ENCODE peak calls at places on chromosomes 4 and X, in ten cellular contexts. Y is RWPE1; J is T-helper 9 cell; H is DMS153; G is GM23338; I is NCI-H82; E is stimulated activated CD4-positive, alpha-beta T cell treated with anti-CD3 and anti-CD28 coated beads, Interleukin-2, amount 100 ng/mL, for 48 hours; T is head of caudate nucleus; L is activated naive CD8-positive, alpha-beta T cell treated with anti-CD3 and anti-CD28 coated beads, Interleukin-2, amount 10 ng/mL, durations not matched to agents 7 days and 5 days; X is H9. S is an unnamed sample.

GRCh38 chr4:145933134-145933533 is 5.5 kb downstream of the ZNF827 start:
- DNase-seq in Y (no peak), J (no peak), H (no peak), G (no peak), I (no peak), E (no peak), T (no peak), L (no peak), X (no peak), S (no peak)

GRCh38 chr4:128427832-128428366 is 140.3 kb upstream of the PGRMC2 start:
- DNase-seq in Y (peak), J (no peak), H (peak), G (peak), I (peak), E (no peak), T (no peak), L (no peak), X (no peak), S (peak)

GRCh38 chrX:38859602-38860001 is 58.3 kb downstream of the MID1IP1 start:
- DNase-seq in Y (no peak), J (no peak), H (no peak), G (no peak), I (no peak), E (no peak), T (no peak), L (no peak), X (no peak), S (no peak)

GRCh38 chr4:55939437-55939836 is 9.3 kb upstream of the CEP135 start:
- DNase-seq in Y (no peak), J (no peak), H (no peak), G (no peak), I (no peak), E (no peak), T (no peak), L (no peak), X (no peak), S (no peak)

GRCh38 chr4:55754754-55755350 is 64.7 kb upstream of the EXOC1L start:
- DNase-seq in Y (peak), J (no peak), H (no peak), G (no peak), I (no peak), E (no peak), T (no peak), L (no peak), X (no peak), S (no peak)

GRCh38 chr4:113256946-113257345 is 207.5 kb downstream of the ANK2 start:
- DNase-seq in Y (peak), J (no peak), H (no peak), G (no peak), I (no peak), E (no peak), T (no peak), L (no peak), X (no peak), S (no peak)

GRCh38 chr4:109134921-109135320 is 167.5 kb downstream of the COL25A1 start:
- DNase-seq in Y (no peak), J (no peak), H (no peak), G (no peak), I (no peak), E (no peak), T (no peak), L (no peak), X (no peak), S (no peak)

GRCh38 chr4:155666701-155667537 is at the start of gene GUCY1A1:
- DNase-seq in Y (peak), J (no peak), H (no peak), G (peak), I (peak), E (peak), T (peak), L (peak), X (peak), S (no peak)

GRCh38 chrX:66012094-66012534 is 27.8 kb downstream of the VSIG4 start:
- DNase-seq in Y (no peak), J (no peak), H (no peak), G (no peak), I (no peak), E (no peak), T (no peak), L (peak), X (no peak), S (no peak)

GRCh38 chr4:76665139-76665538 is 230.1 kb downstream of the SHROOM3 start:
- DNase-seq in Y (peak), J (no peak), H (no peak), G (no peak), I (no peak), E (no peak), T (no peak), L (no peak), X (no peak), S (no peak)

GRCh38 chrX:7168366-7168765 is 20.4 kb upstream of the PUDP start:
- DNase-seq in Y (no peak), J (no peak), H (no peak), G (no peak), I (no peak), E (no peak), T (no peak), L (no peak), X (no peak), S (no peak)